ENCODE peak calls at places on chromosomes 3 and 15, in nine cellular contexts. One of them, this sample, is unnamed.

GRCh38 chr3:144187531-144188230 is 216.1 kb downstream of the DIPK2A start:
- DNase-seq in K562: no peak
- DNase-seq in vagina: no peak
- DNase-seq in body of pancreas: no peak
- DNase-seq in prostate gland: peak; percentile 16
- DNase-seq in breast epithelium: no peak
- DNase-seq in A549: no peak
- DNase-seq in tibial nerve: no peak
- DNase-seq in uterus: no peak
- DNase-seq in this sample: no peak

GRCh38 chr3:119494597-119494996 is 3.8 kb upstream of the TIMMDC1 start:
- DNase-seq in K562: no peak
- DNase-seq in body of pancreas: no peak
- DNase-seq in uterus: no peak
- DNase-seq in prostate gland: no peak
- DNase-seq in tibial nerve: no peak
- DNase-seq in A549: no peak
- DNase-seq in breast epithelium: no peak
- DNase-seq in vagina: no peak
- DNase-seq in this sample: no peak

GRCh38 chr3:47288966-47289910 is 6.5 kb downstream of the KLHL18 start:
- DNase-seq in K562: no peak
- DNase-seq in vagina: no peak
- DNase-seq in uterus: no peak
- DNase-seq in tibial nerve: no peak
- DNase-seq in A549: no peak
- DNase-seq in body of pancreas: no peak
- DNase-seq in breast epithelium: no peak
- DNase-seq in prostate gland: no peak
- DNase-seq in this sample: no peak

GRCh38 chr3:152021951-152022461 is 148.6 kb downstream of the SUCNR1 start:
- DNase-seq in breast epithelium: peak; percentile 17
- DNase-seq in K562: peak; percentile 21
- DNase-seq in body of pancreas: no peak
- DNase-seq in vagina: no peak
- DNase-seq in tibial nerve: no peak
- DNase-seq in A549: peak; percentile 58
- DNase-seq in prostate gland: no peak
- DNase-seq in uterus: peak; percentile 24
- DNase-seq in this sample: no peak

GRCh38 chr3:43953814-43954241 is 263.1 kb downstream of the ABHD5 start:
- DNase-seq in breast epithelium: no peak
- DNase-seq in vagina: no peak
- DNase-seq in prostate gland: no peak
- DNase-seq in tibial nerve: no peak
- DNase-seq in A549: peak; percentile 14
- DNase-seq in uterus: no peak
- DNase-seq in body of pancreas: no peak
- DNase-seq in K562: no peak
- DNase-seq in this sample: no peak

GRCh38 chr15:48358229-48358641 is 27.0 kb downstream of the DUT start:
- DNase-seq in uterus: no peak
- DNase-seq in breast epithelium: no peak
- DNase-seq in A549: peak; percentile 24
- DNase-seq in K562: peak; percentile 19
- DNase-seq in prostate gland: no peak
- DNase-seq in body of pancreas: no peak
- DNase-seq in tibial nerve: no peak
- DNase-seq in vagina: no peak
- DNase-seq in this sample: no peak

GRCh38 chr3:161630791-161631190 is 134.2 kb downstream of the OTOL1 start:
- DNase-seq in body of pancreas: no peak
- DNase-seq in prostate gland: no peak
- DNase-seq in breast epithelium: no peak
- DNase-seq in vagina: no peak
- DNase-seq in tibial nerve: no peak
- DNase-seq in K562: no peak
- DNase-seq in A549: no peak
- DNase-seq in uterus: no peak
- DNase-seq in this sample: no peak

GRCh38 chr3:49028298-49028672 is 913 bp downstream of the IMPDH2 start:
- DNase-seq in A549: no peak
- DNase-seq in breast epithelium: no peak
- DNase-seq in prostate gland: no peak
- DNase-seq in K562: peak; percentile 15
- DNase-seq in uterus: no peak
- DNase-seq in vagina: no peak
- DNase-seq in body of pancreas: no peak
- DNase-seq in tibial nerve: no peak
- DNase-seq in this sample: no peak

GRCh38 chr3:100833483-100833882 is 124.2 kb downstream of the TFG start:
- DNase-seq in uterus: no peak
- DNase-seq in vagina: no peak
- DNase-seq in body of pancreas: no peak
- DNase-seq in breast epithelium: no peak
- DNase-seq in tibial nerve: no peak
- DNase-seq in A549: no peak
- DNase-seq in K562: no peak
- DNase-seq in prostate gland: no peak
- DNase-seq in this sample: no peak

GRCh38 chr15:72800819-72801481 is 17.4 kb upstream of the ADPGK start:
- DNase-seq in A549: no peak
- DNase-seq in breast epithelium: no peak
- DNase-seq in K562: no peak
- DNase-seq in prostate gland: no peak
- DNase-seq in tibial nerve: no peak
- DNase-seq in uterus: no peak
- DNase-seq in vagina: no peak
- DNase-seq in body of pancreas: no peak
- DNase-seq in this sample: no peak

GRCh38 chr3:31704651-31705179 is 172.0 kb downstream of the STT3B start:
- DNase-seq in uterus: no peak
- DNase-seq in vagina: no peak
- DNase-seq in body of pancreas: peak; percentile 78
- DNase-seq in K562: no peak
- DNase-seq in A549: peak; percentile 51
- DNase-seq in breast epithelium: peak; percentile 53
- DNase-seq in prostate gland: peak; percentile 20
- DNase-seq in tibial nerve: no peak
- DNase-seq in this sample: no peak

GRCh38 chr3:192957441-192957951 is 39.8 kb upstream of the MB21D2 start:
- DNase-seq in K562: no peak
- DNase-seq in A549: peak; percentile 33
- DNase-seq in breast epithelium: no peak
- DNase-seq in body of pancreas: peak; percentile 15
- DNase-seq in prostate gland: no peak
- DNase-seq in uterus: peak; percentile 37
- DNase-seq in vagina: peak; percentile 90
- DNase-seq in tibial nerve: no peak
- DNase-seq in this sample: no peak

GRCh38 chr3:65830948-65831732 is 207.6 kb downstream of the MAGI1 start:
- DNase-seq in prostate gland: no peak
- DNase-seq in uterus: no peak
- DNase-seq in K562: no peak
- DNase-seq in A549: no peak
- DNase-seq in body of pancreas: no peak
- DNase-seq in tibial nerve: no peak
- DNase-seq in breast epithelium: no peak
- DNase-seq in vagina: no peak
- DNase-seq in this sample: no peak

GRCh38 chr15:41169784-41170183 is 53.7 kb upstream of the INO80 start:
- DNase-seq in tibial nerve: no peak
- DNase-seq in breast epithelium: no peak
- DNase-seq in prostate gland: no peak
- DNase-seq in uterus: no peak
- DNase-seq in A549: no peak
- DNase-seq in vagina: no peak
- DNase-seq in K562: peak; percentile 23
- DNase-seq in body of pancreas: no peak
- DNase-seq in this sample: no peak

GRCh38 chr3:112391648-112392047 is 58.7 kb downstream of the CD200 start:
- DNase-seq in breast epithelium: no peak
- DNase-seq in prostate gland: no peak
- DNase-seq in K562: no peak
- DNase-seq in A549: no peak
- DNase-seq in tibial nerve: no peak
- DNase-seq in vagina: no peak
- DNase-seq in uterus: no peak
- DNase-seq in body of pancreas: no peak
- DNase-seq in this sample: no peak

GRCh38 chr3:186054481-186055399 is 54.1 kb downstream of the ETV5 start:
- DNase-seq in prostate gland: no peak
- DNase-seq in breast epithelium: no peak
- DNase-seq in A549: no peak
- DNase-seq in K562: no peak
- DNase-seq in vagina: no peak
- DNase-seq in uterus: no peak
- DNase-seq in body of pancreas: no peak
- DNase-seq in tibial nerve: no peak
- DNase-seq in this sample: no peak

GRCh38 chr3:71307884-71308697 is 275.4 kb downstream of the FOXP1 start:
- DNase-seq in vagina: no peak
- DNase-seq in breast epithelium: no peak
- DNase-seq in body of pancreas: no peak
- DNase-seq in prostate gland: no peak
- DNase-seq in K562: no peak
- DNase-seq in tibial nerve: no peak
- DNase-seq in uterus: no peak
- DNase-seq in A549: no peak
- DNase-seq in this sample: no peak

GRCh38 chr3:193033381-193033780 is 115.7 kb upstream of the MB21D2 start:
- DNase-seq in body of pancreas: no peak
- DNase-seq in K562: no peak
- DNase-seq in prostate gland: no peak
- DNase-seq in breast epithelium: no peak
- DNase-seq in tibial nerve: no peak
- DNase-seq in A549: no peak
- DNase-seq in vagina: no peak
- DNase-seq in uterus: no peak
- DNase-seq in this sample: no peak

GRCh38 chr15:26037369-26037768 is 174.2 kb upstream of the ATP10A start:
- DNase-seq in vagina: no peak
- DNase-seq in body of pancreas: no peak
- DNase-seq in uterus: no peak
- DNase-seq in prostate gland: no peak
- DNase-seq in breast epithelium: no peak
- DNase-seq in A549: no peak
- DNase-seq in tibial nerve: no peak
- DNase-seq in K562: no peak
- DNase-seq in this sample: no peak

GRCh38 chr15:88810449-88810848 is 7.2 kb downstream of the ACAN start:
- DNase-seq in breast epithelium: no peak
- DNase-seq in body of pancreas: no peak
- DNase-seq in prostate gland: no peak
- DNase-seq in vagina: no peak
- DNase-seq in A549: no peak
- DNase-seq in tibial nerve: no peak
- DNase-seq in K562: no peak
- DNase-seq in uterus: no peak
- DNase-seq in this sample: no peak

DNA sequence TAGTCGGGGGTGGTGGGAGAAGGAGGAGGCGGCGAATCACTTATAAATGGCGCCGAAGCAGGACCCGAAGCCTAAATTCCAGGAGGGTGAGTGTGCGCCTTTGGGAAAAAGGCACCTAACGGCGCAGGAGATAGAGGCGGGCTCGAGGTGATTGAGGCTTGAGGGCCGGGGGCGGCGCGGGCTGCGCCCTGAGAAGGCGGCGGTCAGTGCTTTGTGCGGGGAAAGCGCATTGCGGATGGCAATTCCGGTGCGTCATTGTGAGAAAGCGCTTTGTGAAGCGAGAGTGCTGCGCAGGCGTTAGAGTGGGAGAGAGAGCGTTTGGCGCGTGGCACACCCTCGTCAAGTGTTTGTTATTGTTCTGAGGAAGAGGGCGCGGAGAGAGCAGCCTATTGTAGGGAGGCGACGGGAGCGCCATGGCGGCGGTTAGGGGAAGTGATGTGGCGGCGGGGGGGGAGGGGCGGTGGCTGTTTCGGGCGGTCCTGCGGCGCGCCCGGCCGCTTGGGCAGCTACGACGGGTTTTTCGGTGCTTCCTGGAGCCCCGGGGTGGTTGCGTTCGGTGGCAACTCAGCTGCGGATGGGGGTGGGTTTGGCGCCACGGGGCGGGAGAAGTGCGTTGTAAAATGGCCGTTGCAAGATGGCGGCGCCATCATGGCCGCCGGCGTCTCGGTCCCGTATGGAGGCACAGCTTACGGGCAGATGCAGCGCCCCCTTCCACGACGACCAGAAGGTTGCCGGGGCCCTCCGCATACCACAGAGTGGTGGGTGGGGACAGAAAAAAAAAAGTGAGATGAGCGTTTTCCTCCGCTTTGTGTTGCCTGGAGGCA is 494 bp downstream of the MORF4L1 start:
- DNase-seq in tibial nerve: peak; percentile 53
- DNase-seq in A549: peak; percentile 97
- DNase-seq in K562: peak; percentile 96
- DNase-seq in vagina: no peak
- DNase-seq in uterus: peak; percentile 70
- DNase-seq in prostate gland: peak; percentile 71
- DNase-seq in breast epithelium: peak; percentile 63
- DNase-seq in body of pancreas: peak; percentile 65
- DNase-seq in this sample: peak; percentile 84
- TF ChIP-seq POLR2A in tibial nerve: peak; percentile 56
- TF ChIP-seq POLR2A in A549: peak; percentile 17
- TF ChIP-seq POLR2A in K562: peak; percentile 90
- TF ChIP-seq POLR2A in vagina: no peak
- TF ChIP-seq POLR2A in uterus: peak; percentile 75
- TF ChIP-seq POLR2A in prostate gland: peak; percentile 70
- TF ChIP-seq POLR2A in breast epithelium: peak; percentile 43
- TF ChIP-seq POLR2A in body of pancreas: peak; percentile 97
- TF ChIP-seq POLR2A in this sample: peak; percentile 85

GRCh38 chr3:136305879-136306278 is 55.7 kb downstream of the PCCB start:
- DNase-seq in tibial nerve: no peak
- DNase-seq in A549: no peak
- DNase-seq in body of pancreas: no peak
- DNase-seq in prostate gland: no peak
- DNase-seq in vagina: no peak
- DNase-seq in uterus: no peak
- DNase-seq in breast epithelium: no peak
- DNase-seq in K562: no peak
- DNase-seq in this sample: no peak
- TF ChIP-seq CTCF in tibial nerve: no peak
- TF ChIP-seq CTCF in A549: no peak
- TF ChIP-seq CTCF in body of pancreas: no peak
- TF ChIP-seq CTCF in prostate gland: no peak
- TF ChIP-seq CTCF in vagina: no peak
- TF ChIP-seq CTCF in uterus: no peak
- TF ChIP-seq CTCF in breast epithelium: no peak
- TF ChIP-seq CTCF in K562: no peak
- TF ChIP-seq CTCF in this sample: peak; percentile 52

GRCh38 chr3:195153121-195153520 is 117.8 kb downstream of the XXYLT1 start:
- DNase-seq in K562: no peak
- DNase-seq in body of pancreas: no peak
- DNase-seq in breast epithelium: no peak
- DNase-seq in A549: no peak
- DNase-seq in uterus: no peak
- DNase-seq in vagina: no peak
- DNase-seq in prostate gland: no peak
- DNase-seq in tibial nerve: no peak
- DNase-seq in this sample: no peak
- H3K4me1 ChIP-seq in K562: peaks cover 65% of the 10 kb centered on the region
- H3K4me1 ChIP-seq in body of pancreas: peaks cover 32% of the 10 kb centered on the region
- H3K4me1 ChIP-seq in breast epithelium: peaks cover 9% of the 10 kb centered on the region
- H3K4me1 ChIP-seq in A549: peaks cover 7% of the 10 kb centered on the region
- H3K4me1 ChIP-seq in uterus: peaks cover 13% of the 10 kb centered on the region
- H3K4me1 ChIP-seq in vagina: peaks cover 88% of the 10 kb centered on the region
- H3K4me1 ChIP-seq in prostate gland: peaks cover 22% of the 10 kb centered on the region
- H3K4me1 ChIP-seq in tibial nerve: peaks cover 51% of the 10 kb centered on the region
- H3K4me1 ChIP-seq in this sample: peaks cover 11% of the 10 kb centered on the region

GRCh38 chr3:197520311-197521276 is 35.2 kb downstream of the BDH1 start:
- DNase-seq in body of pancreas: no peak
- DNase-seq in K562: peak; percentile 60
- DNase-seq in uterus: no peak
- DNase-seq in prostate gland: no peak
- DNase-seq in tibial nerve: no peak
- DNase-seq in A549: peak; percentile 91
- DNase-seq in vagina: no peak
- DNase-seq in breast epithelium: no peak
- DNase-seq in this sample: peak; percentile 66
- TF ChIP-seq POLR2A in body of pancreas: peak; percentile 41
- TF ChIP-seq POLR2A in K562: no peak
- TF ChIP-seq POLR2A in uterus: no peak
- TF ChIP-seq POLR2A in prostate gland: no peak
- TF ChIP-seq POLR2A in tibial nerve: no peak
- TF ChIP-seq POLR2A in A549: peak; percentile 78
- TF ChIP-seq POLR2A in vagina: no peak
- TF ChIP-seq POLR2A in breast epithelium: no peak
- TF ChIP-seq POLR2A in this sample: peak; percentile 20